ENCODE peak calls at places on chromosomes 5 and 9, in four cellular contexts. H is mesenchymal stem cell, G is IMR-90, D is neural progenitor cell. W is an unnamed sample.

GRCh38 chr5:73215525-73215890 is 42.5 kb downstream of the TMEM174 start:
- DNase-seq in H (no peak), G (no peak), D (no peak), W (no peak)

GRCh38 chr5:179762079-179762780 is 29.6 kb downstream of the MAML1 start:
- DNase-seq in H (no peak), G (no peak), D (no peak), W (peak; percentile 64)

GRCh38 chr5:158119852-158120708 is 261.1 kb upstream of the CLINT1 start:
- DNase-seq in H (no peak), G (peak; percentile 13), D (no peak), W (peak; percentile 90)

GRCh38 chr5:138469540-138470321 is 4.5 kb downstream of the EGR1 start:
- DNase-seq in H (peak; percentile 98), G (peak; percentile 91), D (peak; percentile 55), W (peak; percentile 80)

GRCh38 chr9:12759767-12760166 is 15.1 kb upstream of the LURAP1L start:
- DNase-seq in H (peak; percentile 58), G (peak; percentile 73), D (no peak), W (peak; percentile 47)

GRCh38 chr5:138536665-138537315 is 6.2 kb downstream of the ETF1 start:
- DNase-seq in H (peak; percentile 60), G (no peak), D (no peak), W (peak; percentile 6)

GRCh38 chr9:122991370-122991830 is 42.1 kb upstream of the GPR21 start:
- DNase-seq in H (peak; percentile 92), G (peak; percentile 94), D (peak; percentile 5), W (peak; percentile 92)

GRCh38 chr5:33938881-33939280 is 2.7 kb downstream of the RXFP3 start:
- DNase-seq in H (no peak), G (no peak), D (no peak), W (no peak)

GRCh38 chr9:93205045-93205768 is 21.3 kb downstream of the WNK2 start:
- DNase-seq in H (no peak), G (no peak), D (peak; percentile 80), W (no peak)

GRCh38 chr5:125293223-125293622 is 546.8 kb upstream of the ZNF608 start:
- DNase-seq in H (no peak), G (no peak), D (no peak), W (no peak)
- H3K9ac ChIP-seq in H (no peak overlapping the region), G (no peak overlapping the region), D (no peak overlapping the region), W (no peak overlapping the region)

DNA sequence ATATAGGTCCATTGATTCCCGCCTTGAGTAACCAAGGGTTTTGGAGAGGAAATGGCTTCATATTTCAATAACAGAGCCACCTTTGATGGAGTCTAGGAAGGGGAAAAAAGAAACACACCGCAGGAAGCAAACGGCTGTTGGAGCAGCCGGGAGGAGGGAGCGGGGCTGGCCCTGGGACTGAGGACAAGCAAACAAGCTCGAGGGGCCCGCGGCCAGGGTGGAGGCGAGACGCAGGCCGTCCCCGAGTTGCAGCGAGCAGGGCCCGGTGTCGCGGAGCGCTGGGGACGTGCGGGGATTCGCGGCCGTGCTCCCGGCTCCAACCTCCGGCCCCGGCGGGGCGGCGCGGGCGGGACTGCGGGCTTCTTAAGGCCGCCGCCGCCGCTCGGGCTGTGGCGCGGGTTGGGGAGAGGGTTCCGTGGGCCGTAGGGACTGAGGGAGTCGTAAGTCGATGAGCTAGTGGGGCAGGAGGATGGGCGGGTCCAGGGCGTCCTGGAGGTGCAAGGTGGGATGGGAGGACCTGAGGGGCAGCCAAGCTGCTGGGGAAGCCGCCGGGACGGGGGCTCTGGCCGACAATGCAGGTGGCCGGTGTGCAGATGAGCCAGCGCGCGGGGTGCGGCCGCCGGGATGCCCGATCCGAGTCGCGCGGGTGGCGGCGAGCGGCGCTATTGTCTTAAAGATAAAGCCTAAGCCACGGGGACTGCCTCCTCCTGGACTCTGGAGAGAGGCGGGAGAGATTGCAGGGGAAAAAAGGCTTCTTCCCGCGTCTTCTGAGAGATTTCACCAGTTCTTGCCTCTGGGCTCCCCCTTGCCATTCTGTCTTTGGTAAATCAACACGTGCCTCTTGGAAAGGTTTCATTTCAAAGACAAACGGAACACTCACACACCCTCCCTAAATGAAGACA is 1.5 kb upstream of the HAPLN1 start:
- DNase-seq in H (peak; percentile 76), G (peak; percentile 63), D (peak; percentile 92), W (peak; percentile 78)
- H3K9ac ChIP-seq in H (peak overlapping the region; percentile 33), G (peak overlapping the region; percentile 80), D (no peak overlapping the region), W (peak overlapping the region; percentile 57)

GRCh38 chr5:144594919-144595318 is 424.2 kb downstream of the KCTD16 start:
- DNase-seq in H (no peak), G (no peak), D (no peak), W (no peak)

GRCh38 chr5:144596517-144596916 is 425.8 kb downstream of the KCTD16 start:
- DNase-seq in H (no peak), G (no peak), D (no peak), W (no peak)

GRCh38 chr5:144598451-144599068 is 427.9 kb downstream of the KCTD16 start:
- DNase-seq in H (no peak), G (no peak), D (peak; percentile 2), W (peak; percentile 13)
- H3K9ac ChIP-seq in H (no peak overlapping the region), G (no peak overlapping the region), D (no peak overlapping the region), W (no peak overlapping the region)

DNA sequence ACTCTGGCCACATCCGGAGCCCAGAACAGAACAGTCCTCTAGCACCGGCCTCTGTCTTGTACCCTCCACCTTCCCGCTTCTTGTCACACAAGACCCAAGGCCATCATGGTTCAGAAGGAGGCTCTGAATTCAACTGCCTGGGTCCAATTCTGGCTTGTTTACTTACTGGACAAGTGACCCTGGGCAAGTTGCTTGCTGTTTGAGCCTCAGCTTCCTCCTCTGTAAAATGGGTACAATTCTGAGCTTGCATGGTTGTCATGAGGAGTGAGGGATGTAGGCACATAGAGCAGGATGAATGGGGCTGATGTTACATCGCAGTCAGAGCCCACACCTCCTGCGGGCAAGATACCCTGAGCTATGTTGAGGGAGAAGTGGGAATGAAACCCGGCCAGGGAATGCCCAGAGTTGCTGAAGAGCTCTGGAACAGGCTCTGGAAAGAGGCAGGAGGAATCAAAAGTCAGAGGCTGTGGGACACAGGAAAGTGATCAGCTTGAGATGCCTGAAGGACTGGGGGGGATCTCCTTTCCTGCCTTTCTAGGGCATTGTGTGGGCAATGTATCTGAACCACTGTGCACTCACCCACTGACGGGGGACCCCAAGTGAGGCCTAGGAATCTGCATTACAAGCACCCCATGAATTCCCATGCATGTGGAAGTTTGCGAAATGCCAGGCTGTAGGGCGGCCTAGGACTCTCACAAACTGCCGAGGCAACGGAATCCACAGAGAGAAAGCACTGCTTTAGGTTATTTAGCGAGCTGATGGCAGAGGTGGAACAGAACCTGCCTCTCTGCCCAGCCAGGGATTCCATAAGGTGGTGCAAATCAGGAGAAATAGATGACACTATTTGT is 29.4 kb upstream of the IL17B start:
- DNase-seq in H (peak; percentile 34), G (no peak), D (no peak), W (no peak)
- H3K9ac ChIP-seq in H (peak overlapping the region; percentile 81), G (peak overlapping the region; percentile 99), D (no peak overlapping the region), W (peak overlapping the region; percentile 88)

GRCh38 chr9:127390563-127390962 is 6.4 kb upstream of the SLC2A8 start:
- DNase-seq in H (no peak), G (no peak), D (no peak), W (no peak)
- H3K9ac ChIP-seq in H (no peak overlapping the region), G (no peak overlapping the region), D (no peak overlapping the region), W (no peak overlapping the region)

DNA sequence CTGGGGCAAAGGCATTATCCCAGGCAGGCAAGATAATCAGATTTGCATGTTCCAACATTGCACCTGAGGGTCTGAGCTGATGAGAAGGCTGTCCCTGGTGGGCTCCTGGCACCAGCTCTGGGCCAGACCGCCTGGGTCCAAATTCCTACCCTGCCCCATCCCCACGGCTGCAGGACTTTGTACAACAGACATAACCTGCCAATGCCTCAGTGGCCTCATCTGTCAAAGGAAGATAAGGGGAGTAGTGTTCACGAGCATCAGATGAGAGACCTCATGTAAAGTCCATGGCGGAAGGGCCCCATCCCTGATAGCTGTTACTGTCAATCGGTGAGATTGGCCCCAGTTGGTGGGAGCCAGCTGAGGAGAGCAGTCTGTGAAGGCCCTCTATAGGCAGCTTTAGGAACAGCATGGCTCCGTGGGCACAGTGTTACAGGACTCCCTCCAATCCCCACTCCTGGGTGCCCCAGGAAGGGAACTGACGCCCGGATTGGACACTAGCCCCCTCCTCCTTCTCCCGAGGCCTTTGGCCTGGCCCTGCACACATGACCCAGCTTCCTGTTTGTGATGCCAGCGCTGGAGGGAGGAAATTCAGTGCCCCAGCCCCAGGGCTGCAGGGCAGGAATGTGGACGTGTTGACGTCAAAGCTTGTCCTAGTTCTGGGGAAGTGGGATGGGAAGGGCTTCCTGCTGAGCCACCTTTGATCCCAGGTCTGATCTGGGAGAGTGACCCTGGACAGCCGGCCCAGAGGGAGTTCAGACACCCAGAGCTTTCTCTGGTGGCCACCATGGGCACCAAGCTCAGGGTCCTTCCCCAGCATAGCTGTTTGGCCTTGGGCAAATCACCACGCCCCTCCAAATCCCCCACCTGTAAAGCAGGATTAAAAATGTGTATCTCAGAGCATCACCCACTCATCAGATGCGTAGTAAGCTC is 56.2 kb downstream of the DUSP1 start:
- DNase-seq in H (peak; percentile 85), G (peak; percentile 61), D (peak; percentile 82), W (peak; percentile 47)
- H3K9ac ChIP-seq in H (peak overlapping the region; percentile 61), G (no peak overlapping the region), D (no peak overlapping the region), W (no peak overlapping the region)

GRCh38 chr5:55570026-55570425 is 35.3 kb upstream of the PLPP1 start:
- DNase-seq in H (peak; percentile 41), G (peak; percentile 42), D (peak; percentile 10), W (no peak)

GRCh38 chr5:55572011-55572410 is 37.2 kb upstream of the PLPP1 start:
- DNase-seq in H (no peak), G (no peak), D (no peak), W (no peak)

GRCh38 chr5:55568629-55569512 is 34.1 kb upstream of the PLPP1 start:
- DNase-seq in H (no peak), G (no peak), D (peak; percentile 62), W (peak; percentile 46)

GRCh38 chr5:55572600-55572999 is 37.8 kb upstream of the PLPP1 start:
- DNase-seq in H (no peak), G (no peak), D (no peak), W (no peak)

DNA sequence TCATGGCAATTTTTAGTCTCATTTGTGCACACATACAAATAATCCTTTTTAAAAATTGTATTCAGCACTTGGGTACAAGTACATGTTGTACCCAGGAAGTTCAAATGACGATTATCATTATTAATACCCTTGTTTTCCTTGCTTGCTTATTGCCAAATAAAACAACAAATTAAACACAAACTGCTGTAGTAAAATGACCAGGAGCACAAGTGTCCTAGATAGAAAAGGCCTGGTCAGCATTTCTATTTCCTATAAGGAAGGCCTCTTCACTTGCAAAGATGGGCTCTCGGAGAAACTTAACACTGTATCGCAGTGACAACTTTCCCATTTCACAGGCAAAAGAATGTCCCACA is 34.7 kb upstream of the PLPP1 start:
- DNase-seq in H (no peak), G (no peak), D (no peak), W (no peak)
- H3K9ac ChIP-seq in H (peak overlapping the region; percentile 85), G (no peak overlapping the region), D (no peak overlapping the region), W (no peak overlapping the region)

GRCh38 chr9:21558627-21559401 is 76.7 kb upstream of the IFNE start:
- DNase-seq in H (peak; percentile 49), G (peak; percentile 41), D (peak; percentile 46), W (peak; percentile 69)

GRCh38 chr9:21559402-21560280 is 77.5 kb upstream of the IFNE start:
- DNase-seq in H (peak; percentile 45), G (peak; percentile 55), D (peak; percentile 87), W (peak; percentile 66)

GRCh38 chr9:21556581-21557427 is 74.7 kb upstream of the IFNE start:
- DNase-seq in H (no peak), G (peak; percentile 42), D (no peak), W (no peak)

GRCh38 chr9:21557428-21557768 is 75.3 kb upstream of the IFNE start:
- DNase-seq in H (no peak), G (no peak), D (no peak), W (no peak)

DNA sequence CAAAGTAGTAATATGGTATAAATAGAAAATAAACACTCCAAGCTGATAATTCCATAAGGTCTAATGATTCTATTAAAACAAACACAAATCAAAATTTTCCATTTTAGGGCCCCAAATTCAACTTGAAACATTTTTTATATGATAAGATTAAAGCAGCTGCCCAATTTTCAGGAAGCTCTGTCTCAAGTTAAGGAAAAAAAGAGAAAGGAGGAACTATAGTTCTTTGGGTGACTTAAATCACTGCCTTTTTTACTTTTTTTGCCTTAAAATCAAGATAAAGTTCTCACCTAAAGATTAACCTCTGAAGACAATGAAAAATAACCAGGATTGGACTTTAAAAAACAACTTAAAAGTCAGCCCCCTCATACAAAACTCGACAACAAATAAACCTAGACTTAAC is 76.0 kb upstream of the IFNE start:
- DNase-seq in H (no peak), G (no peak), D (no peak), W (no peak)
- H3K9ac ChIP-seq in H (peak overlapping the region; percentile 99), G (peak overlapping the region; percentile 88), D (no peak overlapping the region), W (peak overlapping the region; percentile 93)

W was measured in fibroblast of lung.